ENCODE peak calls at places on chromosomes 5 and 9, in nine cellular contexts. W is GM12878, H is neuronal stem cell, Q is heart right ventricle, S is aorta, F is upper lobe of right lung, V is fibroblast of lung, P is astrocyte, G is hepatocyte. E is an unnamed sample. For H3K4me1 and H3K9me3, the result is how much of the 10 kb centered on the place peaks cover.

GRCh38 chr5:454936-455335 is 12.0 kb downstream of the EXOC3 start:
- DNase-seq in W (no peak), H (no peak), Q (peak), S (peak), F (peak), V (no peak), P (no peak), G (no peak), E (no peak)

GRCh38 chr5:72465601-72466563 is 41.3 kb downstream of the ZNF366 start:
- DNase-seq in W (peak), H (no peak), Q (no peak), S (no peak), F (no peak), V (peak), P (peak), G (no peak), E (no peak)

GRCh38 chr9:128899566-128900322 is 17.8 kb downstream of the LRRC8A start:
- DNase-seq in W (no peak), H (no peak), Q (no peak), S (no peak), F (no peak), V (no peak), P (no peak), G (no peak), E (no peak)

GRCh38 chr5:139517683-139518564 is 35.4 kb upstream of the STING1 start:
- DNase-seq in W (no peak), H (peak), Q (peak), S (peak), F (peak), V (peak), P (peak), G (peak), E (peak)

GRCh38 chr9:95726756-95727155 is 148.7 kb upstream of the ERCC6L2 start:
- DNase-seq in W (no peak), H (peak), Q (no peak), S (no peak), F (no peak), V (peak), P (peak), G (peak), E (no peak)

GRCh38 chr5:179209359-179210150 is 135.7 kb downstream of the ADAMTS2 start:
- DNase-seq in W (no peak), H (no peak), Q (no peak), S (no peak), F (no peak), V (peak), P (peak), G (no peak), E (no peak)

GRCh38 chr5:125685771-125686170 is 737.4 kb upstream of the GRAMD2B start:
- DNase-seq in W (no peak), H (no peak), Q (no peak), S (no peak), F (no peak), V (peak), P (peak), G (no peak), E (no peak)

GRCh38 chr9:13221741-13222140 is 57.8 kb downstream of the MPDZ start:
- DNase-seq in W (no peak), H (no peak), Q (no peak), S (no peak), F (no peak), V (no peak), P (no peak), G (no peak), E (no peak)

GRCh38 chr5:138354387-138354786 is 1.9 kb downstream of the KDM3B start:
- DNase-seq in W (no peak), H (no peak), Q (no peak), S (no peak), F (no peak), V (no peak), P (no peak), G (no peak), E (no peak)

GRCh38 chr9:134602547-134603362 is 38.8 kb upstream of the COL5A1 start:
- DNase-seq in W (no peak), H (no peak), Q (no peak), S (peak), F (no peak), V (peak), P (peak), G (peak), E (no peak)

GRCh38 chr9:127569819-127570401 is 42.2 kb upstream of the STXBP1 start:
- DNase-seq in W (no peak), H (no peak), Q (no peak), S (no peak), F (no peak), V (peak), P (no peak), G (no peak), E (peak)

GRCh38 chr9:85408494-85408893 is 333.3 kb downstream of the AGTPBP1 start:
- DNase-seq in W (no peak), H (no peak), Q (no peak), S (no peak), F (no peak), V (no peak), P (no peak), G (no peak), E (no peak)

GRCh38 chr9:137438591-137439157 is 2.5 kb downstream of the ENTPD8 start:
- DNase-seq in W (no peak), H (no peak), Q (no peak), S (peak), F (peak), V (no peak), P (no peak), G (no peak), E (no peak)

GRCh38 chr5:97629281-97629680 is 446.2 kb upstream of the RIOK2 start:
- DNase-seq in W (no peak), H (no peak), Q (peak), S (peak), F (no peak), V (peak), P (peak), G (peak), E (no peak)

GRCh38 chr5:111530298-111530740 is 18.0 kb upstream of the STARD4 start:
- DNase-seq in W (peak), H (no peak), Q (peak), S (peak), F (peak), V (peak), P (peak), G (peak), E (peak)

GRCh38 chr5:59133801-59134261 is 551.0 kb downstream of the RAB3C start:
- DNase-seq in W (no peak), H (no peak), Q (no peak), S (no peak), F (no peak), V (peak), P (peak), G (peak), E (no peak)

GRCh38 chr5:20347334-20347733 is 359.3 kb upstream of the CDH18 start:
- DNase-seq in W (no peak), H (no peak), Q (no peak), S (no peak), F (no peak), V (no peak), P (no peak), G (no peak), E (no peak)

GRCh38 chr9:117636681-117637080 is 67.5 kb upstream of the TLR4 start:
- DNase-seq in W (no peak), H (no peak), Q (no peak), S (no peak), F (no peak), V (no peak), P (no peak), G (no peak), E (no peak)

GRCh38 chr5:1758574-1758973 is 41.1 kb downstream of the MRPL36 start:
- DNase-seq in W (no peak), H (no peak), Q (no peak), S (no peak), F (no peak), V (no peak), P (no peak), G (no peak), E (no peak)

GRCh38 chr5:150507283-150508020 is 479 bp upstream of the NDST1 start:
- DNase-seq in W (no peak), H (no peak), Q (no peak), S (no peak), F (no peak), V (no peak), P (no peak), G (no peak), E (no peak)

GRCh38 chr9:26326473-26327044 is 566.0 kb downstream of the CAAP1 start:
- DNase-seq in W (peak), H (peak), Q (no peak), S (no peak), F (no peak), V (peak), P (peak), G (peak), E (no peak)

GRCh38 chr5:179732918-179733763 is 519 bp downstream of the MAML1 start:
- DNase-seq in W (no peak), H (peak), Q (peak), S (peak), F (peak), V (peak), P (peak), G (peak), E (peak)

GRCh38 chr5:181189363-181189961 is 15.5 kb downstream of the TRIM7 start:
- DNase-seq in W (no peak), H (no peak), Q (peak), S (peak), F (peak), V (peak), P (no peak), G (peak), E (peak)

GRCh38 chr5:148805323-148806290 is 20.8 kb upstream of the ADRB2 start:
- DNase-seq in W (peak), H (no peak), Q (peak), S (no peak), F (no peak), V (peak), P (peak), G (no peak), E (no peak)

GRCh38 chr9:87667164-87667738 is 58.7 kb upstream of the CTSL start:
- DNase-seq in W (no peak), H (no peak), Q (no peak), S (no peak), F (no peak), V (no peak), P (no peak), G (peak), E (no peak)

GRCh38 chr5:177132504-177133118 is 962 bp upstream of the NSD1 start:
- DNase-seq in W (no peak), H (peak), Q (peak), S (no peak), F (no peak), V (peak), P (no peak), G (peak), E (peak)

GRCh38 chr5:36679609-36680008 is 73.2 kb downstream of the SLC1A3 start:
- DNase-seq in W (no peak), H (no peak), Q (no peak), S (no peak), F (no peak), V (no peak), P (no peak), G (no peak), E (no peak)

GRCh38 chr5:2142456-2142954 is 259.8 kb upstream of the IRX4 start:
- DNase-seq in W (no peak), H (no peak), Q (no peak), S (no peak), F (no peak), V (no peak), P (no peak), G (no peak), E (no peak)

GRCh38 chr5:157476699-157477408 is 16.8 kb downstream of the NIPAL4 start:
- DNase-seq in W (no peak), H (peak), Q (no peak), S (peak), F (no peak), V (peak), P (peak), G (peak), E (no peak)

DNA sequence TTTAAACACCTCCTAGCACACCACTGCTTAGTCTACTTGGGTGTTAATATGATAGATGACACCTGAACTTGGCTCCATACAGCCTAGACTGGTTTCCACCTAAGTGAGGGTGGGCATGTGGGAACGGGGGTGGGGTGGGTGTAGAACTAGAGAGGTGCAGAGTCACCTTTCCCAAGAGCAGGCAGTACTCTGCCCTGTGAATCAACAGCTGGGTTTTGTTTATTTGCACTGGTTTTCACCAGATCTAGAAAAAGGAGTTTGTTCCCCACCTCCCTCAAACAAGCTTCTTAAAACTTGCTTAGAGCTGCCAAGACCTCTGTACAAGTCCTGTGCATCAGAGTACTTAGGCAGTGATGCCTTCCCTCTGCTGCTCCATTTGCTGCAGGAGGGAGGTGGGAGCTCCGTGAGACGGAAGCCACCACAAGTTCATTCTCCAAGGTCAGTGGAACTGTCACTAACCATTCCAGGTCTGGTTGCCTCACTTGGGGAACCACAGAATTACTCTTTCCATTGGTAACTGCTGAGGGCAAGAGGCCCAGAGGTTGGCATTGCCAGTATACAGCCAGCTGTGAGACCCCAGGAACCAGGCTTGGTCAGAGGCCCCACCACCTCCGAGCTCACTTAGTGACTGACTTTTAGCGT is 163.5 kb downstream of the NR3C1 start:
- DNase-seq in W (no peak), H (no peak), Q (no peak), S (no peak), F (no peak), V (peak), P (no peak), G (no peak), E (no peak)
- H3K27ac ChIP-seq in W (no peak), H (no peak), Q (no peak), S (no peak), F (no peak), V (no peak), P (no peak), G (no peak), E (no peak)

GRCh38 chr5:132369471-132370240 is at the start of gene SLC22A5:
- DNase-seq in W (no peak), H (peak), Q (peak), S (peak), F (peak), V (peak), P (peak), G (peak), E (peak)
- H3K4me1 ChIP-seq in W (under half), H (under half), Q (under half), S (under half), F (under half), V (under half), P (under half), G (under half), E (under half)

DNA sequence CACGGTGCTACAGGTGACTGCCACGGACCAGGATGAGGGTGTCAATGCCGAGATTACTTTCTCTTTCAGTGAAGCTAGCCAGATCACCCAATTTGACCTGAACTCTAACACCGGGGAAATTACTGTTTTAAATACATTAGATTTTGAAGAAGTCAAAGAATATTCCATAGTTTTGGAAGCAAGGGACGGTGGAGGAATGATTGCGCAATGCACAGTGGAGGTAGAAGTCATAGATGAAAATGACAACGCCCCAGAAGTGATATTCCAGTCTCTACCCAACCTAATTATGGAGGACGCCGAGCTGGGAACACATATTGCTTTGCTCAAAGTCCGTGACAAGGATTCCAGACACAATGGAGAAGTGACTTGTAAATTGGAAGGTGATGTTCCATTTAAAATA is 1.2 kb downstream of the PCDHGB4 start:
- DNase-seq in W (no peak), H (no peak), Q (no peak), S (no peak), F (no peak), V (no peak), P (no peak), G (no peak), E (no peak)
- H3K9me3 ChIP-seq in W (under half), H (half or more), Q (half or more), S (under half), F (under half), V (under half), P (under half), G (under half), E (under half)

DNA sequence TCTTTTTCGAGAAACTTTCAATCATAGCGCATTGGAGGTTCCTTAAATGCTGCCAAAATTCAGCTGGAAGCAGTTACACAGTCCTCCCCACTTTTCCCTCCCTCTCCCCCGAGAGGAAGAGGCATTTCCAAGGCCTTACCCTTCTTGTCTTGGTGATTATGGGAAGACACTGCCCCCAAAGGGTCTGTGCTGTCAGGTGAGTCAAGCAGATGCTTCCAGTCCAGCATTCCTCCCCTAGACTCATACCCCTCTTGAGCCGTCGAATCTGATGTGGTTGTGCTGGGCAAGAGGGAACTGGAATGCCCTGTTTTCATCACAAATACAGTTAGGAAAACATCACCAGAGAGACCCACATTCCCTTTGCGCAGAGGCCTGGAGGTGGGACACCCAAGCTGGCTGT is 107.2 kb downstream of the SEMA6A start:
- DNase-seq in W (no peak), H (no peak), Q (no peak), S (no peak), F (no peak), V (no peak), P (no peak), G (no peak), E (no peak)
- H3K27ac ChIP-seq in W (no peak), H (no peak), Q (no peak), S (no peak), F (no peak), V (no peak), P (no peak), G (no peak), E (no peak)

GRCh38 chr5:83467315-83468044 is 4.1 kb upstream of the VCAN start:
- DNase-seq in W (no peak), H (no peak), Q (peak), S (peak), F (no peak), V (peak), P (peak), G (no peak), E (no peak)

GRCh38 chr5:83470920-83471404 is 582 bp upstream of the VCAN start:
- DNase-seq in W (no peak), H (no peak), Q (no peak), S (no peak), F (no peak), V (no peak), P (no peak), G (peak), E (no peak)

GRCh38 chr5:83470516-83470915 is 1.0 kb upstream of the VCAN start:
- DNase-seq in W (no peak), H (no peak), Q (no peak), S (no peak), F (no peak), V (no peak), P (no peak), G (no peak), E (no peak)

GRCh38 chr5:83471405-83472212 is at the start of gene VCAN:
- DNase-seq in W (no peak), H (peak), Q (peak), S (peak), F (peak), V (peak), P (peak), G (peak), E (no peak)

GRCh38 chr5:83469075-83469474 is 2.5 kb upstream of the VCAN start:
- DNase-seq in W (no peak), H (no peak), Q (no peak), S (no peak), F (no peak), V (no peak), P (no peak), G (no peak), E (no peak)
- H3K4me1 ChIP-seq in W (under half), H (under half), Q (under half), S (under half), F (under half), V (under half), P (under half), G (under half), E (under half)

E was measured in CD4-positive, CD25-positive, alpha-beta regulatory T cell.